ENCODE peak calls at places on chromosomes 12 and 14, in eight cellular contexts. One of them, this sample, is unnamed.
A peak's percentile ranks its signal among the peaks of the same experiment; 100 is the strongest.

GRCh38 chr12:66149702-66150398 is 19.3 kb upstream of the LLPH start:
- DNase-seq in GM13976: no peak
- DNase-seq in NCI-H1105: no peak
- DNase-seq in colonic mucosa: peak; percentile 74
- DNase-seq in NCI-H1694: no peak
- DNase-seq in iPS DF 19.7: no peak
- DNase-seq in activated naive CD4-positive, alpha-beta T cell: no peak
- DNase-seq in fibroblast of lung: no peak
- DNase-seq in this sample: no peak

GRCh38 chr14:79638647-79639266 is 572.5 kb downstream of the DIO2 start:
- DNase-seq in GM13976: no peak
- DNase-seq in NCI-H1105: no peak
- DNase-seq in colonic mucosa: no peak
- DNase-seq in NCI-H1694: peak; percentile 95
- DNase-seq in iPS DF 19.7: no peak
- DNase-seq in activated naive CD4-positive, alpha-beta T cell: no peak
- DNase-seq in fibroblast of lung: no peak
- DNase-seq in this sample: no peak

GRCh38 chr14:69953266-69953905 is 74.2 kb downstream of the SMOC1 start:
- DNase-seq in GM13976: no peak
- DNase-seq in NCI-H1105: no peak
- DNase-seq in colonic mucosa: no peak
- DNase-seq in NCI-H1694: no peak
- DNase-seq in iPS DF 19.7: no peak
- DNase-seq in activated naive CD4-positive, alpha-beta T cell: no peak
- DNase-seq in fibroblast of lung: no peak
- DNase-seq in this sample: no peak

GRCh38 chr12:479161-479560 is 19.4 kb downstream of the B4GALNT3 start:
- DNase-seq in GM13976: no peak
- DNase-seq in NCI-H1105: no peak
- DNase-seq in colonic mucosa: no peak
- DNase-seq in NCI-H1694: no peak
- DNase-seq in iPS DF 19.7: no peak
- DNase-seq in activated naive CD4-positive, alpha-beta T cell: no peak
- DNase-seq in fibroblast of lung: no peak
- DNase-seq in this sample: no peak

GRCh38 chr12:105947906-105948305 is 190.8 kb downstream of the NUAK1 start:
- DNase-seq in GM13976: no peak
- DNase-seq in NCI-H1105: no peak
- DNase-seq in colonic mucosa: no peak
- DNase-seq in NCI-H1694: no peak
- DNase-seq in iPS DF 19.7: no peak
- DNase-seq in activated naive CD4-positive, alpha-beta T cell: no peak
- DNase-seq in fibroblast of lung: peak; percentile 42
- DNase-seq in this sample: no peak

GRCh38 chr14:75689012-75689411 is 28.0 kb downstream of the TTLL5 start:
- DNase-seq in GM13976: no peak
- DNase-seq in NCI-H1105: no peak
- DNase-seq in colonic mucosa: no peak
- DNase-seq in NCI-H1694: no peak
- DNase-seq in iPS DF 19.7: no peak
- DNase-seq in activated naive CD4-positive, alpha-beta T cell: no peak
- DNase-seq in fibroblast of lung: peak; percentile 45
- DNase-seq in this sample: no peak

GRCh38 chr14:100056964-100057817 is 8.0 kb upstream of the EVL start:
- DNase-seq in GM13976: peak; percentile 74
- DNase-seq in NCI-H1105: no peak
- DNase-seq in colonic mucosa: no peak
- DNase-seq in NCI-H1694: no peak
- DNase-seq in iPS DF 19.7: no peak
- DNase-seq in activated naive CD4-positive, alpha-beta T cell: no peak
- DNase-seq in fibroblast of lung: no peak
- DNase-seq in this sample: no peak

GRCh38 chr12:124007810-124008570 is 35.0 kb downstream of the ZNF664 start:
- DNase-seq in GM13976: no peak
- DNase-seq in NCI-H1105: no peak
- DNase-seq in colonic mucosa: no peak
- DNase-seq in NCI-H1694: no peak
- DNase-seq in iPS DF 19.7: no peak
- DNase-seq in activated naive CD4-positive, alpha-beta T cell: no peak
- DNase-seq in fibroblast of lung: peak; percentile 25
- DNase-seq in this sample: no peak

GRCh38 chr12:50276912-50277671 is 6.2 kb downstream of the LIMA1 start:
- DNase-seq in GM13976: no peak
- DNase-seq in NCI-H1105: no peak
- DNase-seq in colonic mucosa: no peak
- DNase-seq in NCI-H1694: no peak
- DNase-seq in iPS DF 19.7: no peak
- DNase-seq in activated naive CD4-positive, alpha-beta T cell: no peak
- DNase-seq in fibroblast of lung: no peak
- DNase-seq in this sample: no peak

GRCh38 chr12:28145211-28145610 is 45.0 kb upstream of the CCDC91 start:
- DNase-seq in GM13976: no peak
- DNase-seq in NCI-H1105: no peak
- DNase-seq in colonic mucosa: no peak
- DNase-seq in NCI-H1694: no peak
- DNase-seq in iPS DF 19.7: no peak
- DNase-seq in activated naive CD4-positive, alpha-beta T cell: no peak
- DNase-seq in fibroblast of lung: no peak
- DNase-seq in this sample: no peak

GRCh38 chr12:79016181-79016580 is 151.6 kb downstream of the SYT1 start:
- DNase-seq in GM13976: no peak
- DNase-seq in NCI-H1105: peak; percentile 71
- DNase-seq in colonic mucosa: no peak
- DNase-seq in NCI-H1694: no peak
- DNase-seq in iPS DF 19.7: no peak
- DNase-seq in activated naive CD4-positive, alpha-beta T cell: no peak
- DNase-seq in fibroblast of lung: no peak
- DNase-seq in this sample: no peak